ENCODE peak calls at places on chromosomes 2 and 18, in six cellular contexts. One of them, this sample, is unnamed.

GRCh38 chr2:239890347-239890746 is 134.8 kb downstream of the NDUFA10 start:
- DNase-seq in uterus: no peak
- DNase-seq in HCT116: no peak
- DNase-seq in IMR-90: no peak
- DNase-seq in GM12878: no peak
- DNase-seq in breast epithelium: no peak
- DNase-seq in this sample: no peak

GRCh38 chr2:3243804-3244203 is 133.8 kb downstream of the EIPR1 start:
- DNase-seq in uterus: no peak
- DNase-seq in HCT116: no peak
- DNase-seq in IMR-90: no peak
- DNase-seq in GM12878: no peak
- DNase-seq in breast epithelium: no peak
- DNase-seq in this sample: no peak

GRCh38 chr18:32010124-32010745 is 8.4 kb upstream of the RNF125 start:
- DNase-seq in uterus: no peak
- DNase-seq in HCT116: peak; percentile 28
- DNase-seq in IMR-90: no peak
- DNase-seq in GM12878: no peak
- DNase-seq in breast epithelium: no peak
- DNase-seq in this sample: no peak

GRCh38 chr2:39739386-39739785 is 39.7 kb downstream of the THUMPD2 start:
- DNase-seq in uterus: no peak
- DNase-seq in HCT116: no peak
- DNase-seq in IMR-90: no peak
- DNase-seq in GM12878: no peak
- DNase-seq in breast epithelium: no peak
- DNase-seq in this sample: no peak

GRCh38 chr2:37324536-37324785 is 172 bp downstream of the PRKD3 start:
- DNase-seq in uterus: peak; percentile 86
- DNase-seq in HCT116: no peak
- DNase-seq in IMR-90: peak; percentile 74
- DNase-seq in GM12878: no peak
- DNase-seq in breast epithelium: no peak
- DNase-seq in this sample: peak; percentile 86

GRCh38 chr2:10757814-10758286 is 36.4 kb downstream of the ATP6V1C2 start:
- DNase-seq in uterus: no peak
- DNase-seq in HCT116: no peak
- DNase-seq in IMR-90: no peak
- DNase-seq in GM12878: no peak
- DNase-seq in breast epithelium: no peak
- DNase-seq in this sample: no peak

GRCh38 chr2:122145805-122146204 is 390.4 kb downstream of the TSN start:
- DNase-seq in uterus: no peak
- DNase-seq in HCT116: no peak
- DNase-seq in IMR-90: no peak
- DNase-seq in GM12878: no peak
- DNase-seq in breast epithelium: no peak
- DNase-seq in this sample: no peak

GRCh38 chr2:200302940-200303727 is 3.4 kb upstream of the SPATS2L start:
- DNase-seq in uterus: no peak
- DNase-seq in HCT116: peak; percentile 92
- DNase-seq in IMR-90: peak; percentile 88
- DNase-seq in GM12878: no peak
- DNase-seq in breast epithelium: no peak
- DNase-seq in this sample: no peak

GRCh38 chr2:70035344-70035844 is 51.9 kb upstream of the PCBP1 start:
- DNase-seq in uterus: no peak
- DNase-seq in HCT116: no peak
- DNase-seq in IMR-90: peak; percentile 63
- DNase-seq in GM12878: no peak
- DNase-seq in breast epithelium: no peak
- DNase-seq in this sample: no peak

GRCh38 chr2:237923507-237924163 is 43.2 kb upstream of the UBE2F start:
- DNase-seq in uterus: peak; percentile 81
- DNase-seq in HCT116: peak; percentile 29
- DNase-seq in IMR-90: peak; percentile 35
- DNase-seq in GM12878: no peak
- DNase-seq in breast epithelium: peak; percentile 27
- DNase-seq in this sample: peak; percentile 68

GRCh38 chr18:76823574-76823973 is 1.2 kb downstream of the ZNF236 start:
- DNase-seq in uterus: no peak
- DNase-seq in HCT116: no peak
- DNase-seq in IMR-90: peak; percentile 15
- DNase-seq in GM12878: no peak
- DNase-seq in breast epithelium: no peak
- DNase-seq in this sample: peak; percentile 22
- TF ChIP-seq CTCF in uterus: peak; percentile 18
- TF ChIP-seq CTCF in HCT116: peak; percentile 34
- TF ChIP-seq CTCF in IMR-90: peak; percentile 29
- TF ChIP-seq CTCF in GM12878: peak; percentile 27
- TF ChIP-seq CTCF in breast epithelium: no peak
- TF ChIP-seq CTCF in this sample: no peak

DNA sequence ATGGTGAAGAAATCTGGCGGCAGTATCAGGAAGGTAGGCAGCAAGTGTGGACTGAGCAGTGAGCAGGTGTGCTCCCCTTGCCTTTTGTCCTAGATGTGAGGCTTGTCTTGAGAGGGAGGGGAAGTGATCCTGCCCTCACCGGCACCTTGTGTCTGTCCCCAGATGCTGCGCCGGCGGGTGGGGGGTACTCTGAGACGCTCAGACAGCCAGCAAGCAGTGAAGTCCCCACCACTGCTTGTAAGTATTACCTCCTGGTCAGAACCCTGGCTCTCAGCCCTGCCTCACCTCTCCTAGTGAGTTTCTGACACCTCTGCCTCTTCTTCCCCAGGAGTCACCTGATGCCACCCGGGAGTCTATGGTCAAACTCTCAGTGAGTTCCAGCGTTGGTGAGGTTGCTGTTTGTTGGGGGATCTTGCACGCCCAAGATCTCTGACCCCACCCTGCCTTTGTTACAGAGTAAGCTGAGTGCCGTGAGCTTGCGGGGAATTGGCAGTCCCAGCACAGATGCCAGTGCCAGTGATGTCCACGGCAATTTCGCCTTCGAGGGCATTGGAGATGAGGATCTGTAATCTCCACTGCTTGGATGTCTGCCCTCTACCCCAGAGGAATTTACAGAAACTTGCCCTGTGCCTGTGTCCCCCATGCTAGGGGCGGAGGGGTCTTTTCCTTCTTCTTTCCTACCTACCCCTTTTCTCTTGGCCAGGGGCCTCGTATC is 4.2 kb downstream of the ZNF513 start:
- DNase-seq in uterus: no peak
- DNase-seq in HCT116: no peak
- DNase-seq in IMR-90: no peak
- DNase-seq in GM12878: no peak
- DNase-seq in breast epithelium: no peak
- DNase-seq in this sample: no peak
- TF ChIP-seq POLR2A in uterus: no peak
- TF ChIP-seq POLR2A in HCT116: no peak
- TF ChIP-seq POLR2A in IMR-90: no peak
- TF ChIP-seq POLR2A in GM12878: peak; percentile 26
- TF ChIP-seq POLR2A in breast epithelium: no peak
- TF ChIP-seq POLR2A in this sample: no peak

GRCh38 chr18:13103366-13103765 is 112.2 kb downstream of the CEP192 start:
- DNase-seq in uterus: no peak
- DNase-seq in HCT116: peak; percentile 4
- DNase-seq in IMR-90: no peak
- DNase-seq in GM12878: no peak
- DNase-seq in breast epithelium: no peak
- DNase-seq in this sample: no peak
- TF ChIP-seq CTCF in uterus: no peak
- TF ChIP-seq CTCF in HCT116: peak; percentile 28
- TF ChIP-seq CTCF in IMR-90: peak; percentile 18
- TF ChIP-seq CTCF in GM12878: peak; percentile 29
- TF ChIP-seq CTCF in breast epithelium: no peak
- TF ChIP-seq CTCF in this sample: no peak

GRCh38 chr2:85409719-85410583 is at the start of gene CAPG:
- DNase-seq in uterus: no peak
- DNase-seq in HCT116: no peak
- DNase-seq in IMR-90: no peak
- DNase-seq in GM12878: no peak
- DNase-seq in breast epithelium: peak; percentile 68
- DNase-seq in this sample: peak; percentile 94
- TF ChIP-seq POLR2A in uterus: no peak
- TF ChIP-seq POLR2A in HCT116: no peak
- TF ChIP-seq POLR2A in IMR-90: no peak
- TF ChIP-seq POLR2A in GM12878: no peak
- TF ChIP-seq POLR2A in breast epithelium: no peak
- TF ChIP-seq POLR2A in this sample: peak; percentile 76

GRCh38 chr2:190184460-190184859 is 121.9 kb upstream of the MSTN start:
- DNase-seq in uterus: no peak
- DNase-seq in HCT116: no peak
- DNase-seq in IMR-90: no peak
- DNase-seq in GM12878: no peak
- DNase-seq in breast epithelium: no peak
- DNase-seq in this sample: no peak
- TF ChIP-seq CTCF in uterus: no peak
- TF ChIP-seq CTCF in HCT116: no peak
- TF ChIP-seq CTCF in IMR-90: no peak
- TF ChIP-seq CTCF in GM12878: no peak
- TF ChIP-seq CTCF in breast epithelium: no peak
- TF ChIP-seq CTCF in this sample: no peak

GRCh38 chr2:55912926-55913325 is 10.7 kb downstream of the EFEMP1 start:
- DNase-seq in uterus: no peak
- DNase-seq in HCT116: no peak
- DNase-seq in IMR-90: no peak
- DNase-seq in GM12878: no peak
- DNase-seq in breast epithelium: no peak
- DNase-seq in this sample: no peak
- TF ChIP-seq POLR2A in uterus: no peak
- TF ChIP-seq POLR2A in HCT116: no peak
- TF ChIP-seq POLR2A in IMR-90: no peak
- TF ChIP-seq POLR2A in GM12878: no peak
- TF ChIP-seq POLR2A in breast epithelium: no peak
- TF ChIP-seq POLR2A in this sample: no peak

GRCh38 chr18:5066380-5066977 is 130.6 kb downstream of the AKAIN1 start:
- DNase-seq in uterus: no peak
- DNase-seq in HCT116: no peak
- DNase-seq in IMR-90: no peak
- DNase-seq in GM12878: no peak
- DNase-seq in breast epithelium: no peak
- DNase-seq in this sample: peak; percentile 10
- TF ChIP-seq CTCF in uterus: no peak
- TF ChIP-seq CTCF in HCT116: peak; percentile 31
- TF ChIP-seq CTCF in IMR-90: no peak
- TF ChIP-seq CTCF in GM12878: peak; percentile 50
- TF ChIP-seq CTCF in breast epithelium: no peak
- TF ChIP-seq CTCF in this sample: no peak

GRCh38 chr2:181680055-181680936 is at the start of gene NEUROD1:
- DNase-seq in uterus: no peak
- DNase-seq in HCT116: no peak
- DNase-seq in IMR-90: no peak
- DNase-seq in GM12878: no peak
- DNase-seq in breast epithelium: no peak
- DNase-seq in this sample: no peak
- TF ChIP-seq POLR2A in uterus: no peak
- TF ChIP-seq POLR2A in HCT116: no peak
- TF ChIP-seq POLR2A in IMR-90: no peak
- TF ChIP-seq POLR2A in GM12878: no peak
- TF ChIP-seq POLR2A in breast epithelium: no peak
- TF ChIP-seq POLR2A in this sample: no peak

This sample was measured in transverse colon.